ENCODE peak calls at places on chromosomes 16 and 17, in nine cellular contexts. O, N, D, J, S, F, K, M and X are unnamed samples.

GRCh38 chr17:8894673-8895578 is 27.5 kb upstream of the PIK3R6 start:
- DNase-seq in O (peak; percentile 53), N (no peak), D (no peak), J (peak; percentile 46), S (no peak), F (peak; percentile 59), K (peak; percentile 54), M (no peak), X (peak; percentile 81)

GRCh38 chr17:81429813-81430510 is 34.7 kb downstream of the BAHCC1 start:
- DNase-seq in O (no peak), N (no peak), D (peak; percentile 70), J (no peak), S (no peak), F (no peak), K (no peak), M (no peak), X (peak; percentile 49)

GRCh38 chr16:1953734-1954133 is 755 bp downstream of the RPL3L start:
- DNase-seq in O (no peak), N (peak; percentile 64), D (no peak), J (no peak), S (no peak), F (no peak), K (no peak), M (no peak), X (no peak)

GRCh38 chr16:89667633-89668032 is 10.0 kb downstream of the SPATA33 start:
- DNase-seq in O (no peak), N (no peak), D (no peak), J (no peak), S (no peak), F (no peak), K (no peak), M (no peak), X (no peak)

GRCh38 chr17:65868881-65869280 is 307.4 kb upstream of the AXIN2 start:
- DNase-seq in O (no peak), N (no peak), D (no peak), J (no peak), S (no peak), F (no peak), K (no peak), M (no peak), X (no peak)

GRCh38 chr16:15849209-15849981 is 7.4 kb downstream of the MYH11 start:
- DNase-seq in O (no peak), N (no peak), D (no peak), J (no peak), S (no peak), F (no peak), K (no peak), M (no peak), X (no peak)

GRCh38 chr17:57892146-57892819 is 42.4 kb upstream of the MRPS23 start:
- DNase-seq in O (peak; percentile 91), N (peak; percentile 92), D (peak; percentile 72), J (peak; percentile 79), S (peak; percentile 95), F (peak; percentile 84), K (peak; percentile 91), M (peak; percentile 33), X (peak; percentile 89)

GRCh38 chr16:79874391-79874790 is 273.9 kb upstream of the MAF start:
- DNase-seq in O (peak; percentile 12), N (no peak), D (peak; percentile 15), J (no peak), S (peak; percentile 75), F (no peak), K (peak; percentile 72), M (no peak), X (no peak)

GRCh38 chr17:47218896-47219430 is 9.8 kb downstream of the MYL4 start:
- DNase-seq in O (no peak), N (no peak), D (no peak), J (no peak), S (no peak), F (no peak), K (no peak), M (no peak), X (peak; percentile 55)

GRCh38 chr16:56950881-56951771 is 10.6 kb upstream of the CETP start:
- DNase-seq in O (peak; percentile 59), N (peak; percentile 67), D (peak; percentile 39), J (peak; percentile 60), S (peak; percentile 75), F (peak; percentile 51), K (peak; percentile 46), M (no peak), X (peak; percentile 44)

GRCh38 chr16:7025616-7026190 is 306.9 kb upstream of the RBFOX1 start:
- DNase-seq in O (peak; percentile 66), N (peak; percentile 70), D (no peak), J (peak; percentile 6), S (peak; percentile 68), F (no peak), K (peak; percentile 65), M (no peak), X (peak; percentile 90)
- TF ChIP-seq CTCF in O (peak; percentile 47), N (peak; percentile 18), D (peak; percentile 28), J (peak; percentile 29), S (peak; percentile 30), F (no peak), K (peak; percentile 56), M (peak; percentile 67), X (peak; percentile 45)

DNA sequence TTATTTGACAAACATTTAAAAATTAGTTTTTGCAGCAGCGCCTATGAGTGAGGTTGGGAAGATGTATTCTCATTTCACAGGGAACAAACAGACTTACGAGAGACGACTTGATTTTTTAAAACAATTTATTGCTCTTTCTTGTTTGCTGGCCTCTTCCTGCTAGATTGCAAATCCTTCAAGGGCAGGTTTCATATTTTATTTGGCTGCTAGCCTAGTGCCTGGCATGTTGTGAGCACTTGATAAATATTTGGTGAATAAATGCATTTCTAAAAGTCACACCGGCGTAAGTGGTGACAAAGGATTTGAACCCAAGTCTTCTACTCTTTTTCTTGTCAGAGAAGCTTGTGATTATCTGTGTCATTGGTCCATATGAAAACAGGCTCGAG is 1.4 kb downstream of the WWP2 start:
- DNase-seq in O (no peak), N (no peak), D (no peak), J (peak; percentile 39), S (no peak), F (no peak), K (no peak), M (no peak), X (no peak)
- H3K27ac ChIP-seq in O (peak overlapping the region; percentile 89), N (peak overlapping the region; percentile 88), D (peak overlapping the region; percentile 82), J (peak overlapping the region; percentile 89), S (peak overlapping the region; percentile 90), F (no peak overlapping the region), K (peak overlapping the region; percentile 92), M (peak overlapping the region; percentile 94), X (no peak overlapping the region)

DNA sequence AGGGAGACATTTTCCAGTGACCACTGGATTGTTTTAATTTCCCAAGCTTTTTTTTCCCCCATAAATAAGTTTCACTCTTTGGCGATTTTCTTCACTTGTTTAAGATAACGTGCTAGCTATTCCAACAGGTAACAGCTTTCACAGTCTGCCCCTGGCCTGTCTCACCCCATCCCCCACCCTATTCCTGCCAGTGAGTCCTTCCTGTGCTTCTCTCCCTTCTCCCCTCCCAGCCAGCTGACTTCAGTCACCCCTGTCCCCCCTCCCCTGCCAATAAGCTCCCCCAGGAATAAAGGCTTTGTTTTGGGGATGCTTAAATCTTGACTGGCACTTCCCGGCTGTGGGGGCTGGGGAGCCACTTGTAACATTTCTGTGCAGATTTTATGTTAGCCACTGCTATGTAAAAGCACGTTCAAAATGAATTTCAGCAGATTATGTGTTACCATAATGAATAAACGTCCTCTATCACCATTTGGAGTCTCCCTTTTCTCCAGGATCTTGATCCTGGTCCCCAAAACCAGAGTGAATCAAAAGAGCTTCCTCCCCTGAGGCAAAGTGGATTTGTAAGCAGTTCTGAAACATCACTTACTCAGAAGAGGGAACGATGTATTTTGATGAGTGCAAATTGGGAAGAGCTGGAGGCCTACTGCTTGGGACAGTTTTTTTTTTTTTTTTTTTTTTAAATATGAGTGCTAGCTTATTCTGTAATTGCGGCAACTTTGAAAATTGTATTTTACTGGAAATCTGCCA is 58.2 kb downstream of the IGF2BP1 start:
- DNase-seq in O (no peak), N (no peak), D (no peak), J (no peak), S (no peak), F (no peak), K (no peak), M (no peak), X (no peak)
- TF ChIP-seq POLR2A in O (no peak), N (no peak), D (no peak), J (no peak), S (no peak), F (no peak), K (no peak), M (no peak), X (no peak)

GRCh38 chr17:3551189-3551588 is 6.4 kb downstream of the TRPV3 start:
- DNase-seq in O (peak; percentile 63), N (no peak), D (no peak), J (no peak), S (no peak), F (no peak), K (no peak), M (no peak), X (no peak)
- TF ChIP-seq CTCF in O (no peak), N (no peak), D (no peak), J (no peak), S (no peak), F (no peak), K (no peak), M (no peak), X (no peak)

GRCh38 chr17:76671123-76671911 is 27.8 kb upstream of the ST6GALNAC1 start:
- DNase-seq in O (peak; percentile 100), N (peak; percentile 100), D (peak; percentile 99), J (peak; percentile 100), S (peak; percentile 100), F (peak; percentile 100), K (peak; percentile 100), M (peak; percentile 99), X (peak; percentile 100)
- H3K27ac ChIP-seq in O (peak overlapping the region; percentile 89), N (peak overlapping the region; percentile 90), D (peak overlapping the region; percentile 73), J (peak overlapping the region; percentile 76), S (peak overlapping the region; percentile 81), F (peak overlapping the region; percentile 81), K (peak overlapping the region; percentile 92), M (peak overlapping the region; percentile 95), X (peak overlapping the region; percentile 82)

GRCh38 chr16:3696425-3697218 is 20.7 kb downstream of the TRAP1 start:
- DNase-seq in O (no peak), N (no peak), D (no peak), J (peak; percentile 69), S (no peak), F (peak; percentile 94), K (peak; percentile 11), M (no peak), X (no peak)
- TF ChIP-seq POLR2A in O (no peak), N (no peak), D (no peak), J (no peak), S (no peak), F (no peak), K (no peak), M (no peak), X (no peak)

GRCh38 chr16:84062734-84063640 is 20.4 kb upstream of the SLC38A8 start:
- DNase-seq in O (peak; percentile 70), N (peak; percentile 82), D (peak; percentile 53), J (peak; percentile 51), S (peak; percentile 84), F (peak; percentile 74), K (peak; percentile 84), M (no peak), X (peak; percentile 93)
- TF ChIP-seq CTCF in O (peak; percentile 80), N (peak; percentile 67), D (peak; percentile 51), J (peak; percentile 66), S (peak; percentile 59), F (peak; percentile 92), K (peak; percentile 88), M (peak; percentile 86), X (peak; percentile 88)